ENCODE peak calls at places on chromosomes 2 and 18, in ten cellular contexts. T is AG09309; S is activated T-cell treated with anti-CD3 and anti-CD28 coated beads, Interleukin-2, amount 50 U/mL, for 72 hours; U is GM23338; L is EL; P is activated CD4-positive, alpha-beta T cell treated with anti-CD3 and anti-CD28 coated beads, Interleukin-2, amount 10 ng/mL, durations not matched to agents 24 days and 14 days; V is RKO; Q is NCI-H345; I is stimulated activated CD4-positive, alpha-beta T cell treated with anti-CD3 and anti-CD28 coated beads, Interleukin-15, amount 100 ng/mL, for 1 hour; O is RPMI7951. W is an unnamed sample.

GRCh38 chr2:50529600-50530218 is 502.2 kb downstream of the NRXN1 start:
- DNase-seq in V (peak), I (no peak), L (peak), U (peak), O (peak), Q (peak), T (peak), P (no peak), S (peak), W (no peak)

GRCh38 chr2:241080405-241081189 is 21.5 kb downstream of the MTERF4 start:
- DNase-seq in Q (no peak), U (no peak), O (no peak), L (no peak), I (no peak), T (no peak), V (no peak), P (no peak), S (no peak), W (no peak)

GRCh38 chr2:113058998-113059960 is at the start of gene IL36RN:
- DNase-seq in O (no peak), P (no peak), V (no peak), I (no peak), U (no peak), S (no peak), T (no peak), L (no peak), Q (no peak), W (no peak)

GRCh38 chr2:217220228-217221013 is 360.6 kb upstream of the TNP1 start:
- DNase-seq in P (no peak), S (no peak), U (no peak), Q (no peak), O (no peak), L (no peak), V (no peak), I (no peak), T (no peak), W (no peak)

GRCh38 chr2:234300393-234300792 is 196.5 kb downstream of the ARL4C start:
- DNase-seq in U (no peak), I (no peak), S (no peak), P (no peak), V (no peak), O (no peak), L (no peak), Q (no peak), T (no peak), W (no peak)

GRCh38 chr2:145460151-145460550 is 940.2 kb upstream of the ZEB2 start:
- DNase-seq in U (no peak), V (no peak), T (no peak), P (no peak), Q (no peak), O (peak), S (no peak), I (no peak), L (peak), W (no peak)

GRCh38 chr2:160952462-160952861 is 207.8 kb upstream of the TANK start:
- DNase-seq in T (no peak), Q (no peak), O (no peak), P (no peak), S (no peak), V (no peak), I (no peak), L (no peak), U (no peak), W (no peak)

GRCh38 chr2:37561615-37562569 is 109.5 kb downstream of the CDC42EP3 start:
- DNase-seq in O (peak), I (no peak), T (no peak), Q (no peak), U (peak), L (peak), P (no peak), V (peak), S (peak), W (peak)

GRCh38 chr18:8750954-8751415 is 45.6 kb downstream of the MTCL1 start:
- DNase-seq in P (no peak), Q (no peak), O (peak), U (no peak), S (no peak), L (peak), T (no peak), I (no peak), V (no peak), W (no peak)

GRCh38 chr2:162833345-162833744 is 5.2 kb downstream of the KCNH7 start:
- DNase-seq in O (no peak), P (no peak), T (no peak), I (no peak), L (no peak), V (no peak), U (no peak), S (no peak), Q (no peak), W (no peak)

GRCh38 chr2:192286093-192286701 is 91.5 kb upstream of the TMEFF2 start:
- DNase-seq in T (peak), L (peak), O (peak), S (no peak), V (peak), I (no peak), Q (peak), U (peak), P (no peak), W (no peak)

GRCh38 chr18:53935803-53936202 is 288.7 kb downstream of the MBD2 start:
- DNase-seq in Q (no peak), O (no peak), U (no peak), P (no peak), S (no peak), T (no peak), V (no peak), L (no peak), I (no peak), W (no peak)

GRCh38 chr18:10524507-10525425 is 1.1 kb upstream of the NAPG start:
- DNase-seq in V (no peak), O (peak), U (no peak), P (no peak), I (no peak), Q (no peak), S (no peak), T (peak), L (peak), W (peak)

GRCh38 chr18:364221-364620 is 96.4 kb upstream of the THOC1 start:
- DNase-seq in T (no peak), U (no peak), L (peak), O (no peak), P (no peak), Q (no peak), V (no peak), S (no peak), I (no peak), W (no peak)

GRCh38 chr2:191629001-191629453 is 48.9 kb upstream of the NABP1 start:
- DNase-seq in Q (no peak), P (peak), I (no peak), S (no peak), L (no peak), T (no peak), V (no peak), O (no peak), U (no peak), W (no peak)

GRCh38 chr2:39705638-39706037 is 39.9 kb downstream of the TMEM178A start:
- DNase-seq in P (no peak), O (no peak), T (no peak), Q (no peak), I (no peak), V (no peak), S (no peak), U (no peak), L (no peak), W (no peak)

GRCh38 chr2:237271698-237272097 is 142.3 kb downstream of the COL6A3 start:
- DNase-seq in P (no peak), T (no peak), V (no peak), O (no peak), L (no peak), U (no peak), S (no peak), I (no peak), Q (no peak), W (no peak)

GRCh38 chr18:45464619-45465018 is 150.7 kb upstream of the SLC14A2 start:
- DNase-seq in L (no peak), U (no peak), Q (peak), S (no peak), I (no peak), T (no peak), V (no peak), O (peak), P (no peak), W (no peak)

GRCh38 chr2:201680743-201681142 is 17.7 kb downstream of the MPP4 start:
- DNase-seq in L (peak), U (peak), V (no peak), T (no peak), I (no peak), P (peak), O (peak), Q (no peak), S (peak), W (peak)

GRCh38 chr2:234060236-234060635 is 9.7 kb downstream of the SPP2 start:
- DNase-seq in L (no peak), I (no peak), Q (peak), O (no peak), T (no peak), P (no peak), U (no peak), S (no peak), V (no peak), W (no peak)

GRCh38 chr2:5911801-5912200 is 219.6 kb downstream of the SOX11 start:
- DNase-seq in I (no peak), Q (no peak), P (no peak), O (no peak), S (no peak), L (no peak), V (no peak), T (no peak), U (no peak), W (no peak)

GRCh38 chr2:232741284-232741683 is 35.1 kb downstream of the KCNJ13 start:
- DNase-seq in P (no peak), U (no peak), V (no peak), S (no peak), O (no peak), Q (no peak), T (no peak), L (no peak), I (no peak), W (no peak)

GRCh38 chr2:232876071-232876977 is 6.3 kb downstream of the SNORC start:
- DNase-seq in T (no peak), L (no peak), Q (peak), P (peak), I (no peak), S (peak), O (no peak), U (peak), V (peak), W (no peak)

GRCh38 chr2:239833728-239834109 is 191.4 kb downstream of the NDUFA10 start:
- DNase-seq in U (no peak), P (no peak), L (no peak), Q (no peak), T (no peak), O (no peak), S (no peak), I (no peak), V (no peak), W (no peak)